ENCODE peak calls at places on chromosomes 2 and 18, in five cellular contexts. G is HCT116, M is H1, W is SK-N-SH, K is GM12878. C is an unnamed sample.

GRCh38 chr2:65049010-65049639 is 7.1 kb upstream of the CEP68 start:
- DNase-seq in G (no peak), M (no peak), W (no peak), K (no peak), C (no peak)

GRCh38 chr2:224260605-224261004 is 141.3 kb downstream of the FAM124B start:
- DNase-seq in G (no peak), M (no peak), W (no peak), K (no peak), C (no peak)

GRCh38 chr18:26002375-26002774 is 88.0 kb downstream of the SS18 start:
- DNase-seq in G (no peak), M (no peak), W (no peak), K (no peak), C (no peak)

GRCh38 chr2:23696163-23697045 is 230.5 kb downstream of the ATAD2B start:
- DNase-seq in G (no peak), M (no peak), W (no peak), K (no peak), C (no peak)

GRCh38 chr2:207468504-207468903 is 61.3 kb upstream of the CREB1 start:
- DNase-seq in G (no peak), M (no peak), W (no peak), K (no peak), C (no peak)

GRCh38 chr2:226475650-226476049 is 324.0 kb downstream of the IRS1 start:
- DNase-seq in G (peak), M (no peak), W (no peak), K (no peak), C (no peak)

GRCh38 chr2:218877891-218878290 is 2.8 kb upstream of the WNT10A start:
- DNase-seq in G (no peak), M (no peak), W (no peak), K (no peak), C (no peak)

GRCh38 chr2:16203069-16203468 is 262.7 kb downstream of the MYCN start:
- DNase-seq in G (no peak), M (no peak), W (no peak), K (no peak), C (no peak)

GRCh38 chr18:21362921-21363320 is 120.9 kb downstream of the GREB1L start:
- DNase-seq in G (no peak), M (no peak), W (no peak), K (no peak), C (no peak)

GRCh38 chr2:27831279-27832050 is 58.7 kb downstream of the RBKS start:
- DNase-seq in G (no peak), M (no peak), W (no peak), K (no peak), C (no peak)

GRCh38 chr2:220334210-220334609 is 706.8 kb downstream of the SLC4A3 start:
- DNase-seq in G (no peak), M (no peak), W (no peak), K (no peak), C (no peak)

GRCh38 chr2:219457784-219458369 is 23.2 kb downstream of the SPEG start:
- DNase-seq in G (no peak), M (no peak), W (no peak), K (no peak), C (no peak)

GRCh38 chr2:134588556-134588955 is 130.2 kb downstream of the TMEM163 start:
- DNase-seq in G (no peak), M (no peak), W (no peak), K (no peak), C (no peak)

GRCh38 chr2:186060744-186061143 is 322.1 kb downstream of the FSIP2 start:
- DNase-seq in G (no peak), M (no peak), W (peak), K (no peak), C (no peak)

GRCh38 chr2:44244135-44244871 is 31.0 kb upstream of the SLC3A1 start:
- DNase-seq in G (peak), M (no peak), W (peak), K (no peak), C (peak)

GRCh38 chr2:25672500-25673169 is 742 bp downstream of the DTNB start:
- DNase-seq in G (no peak), M (no peak), W (no peak), K (no peak), C (no peak)

GRCh38 chr2:129233751-129234406 is 745.6 kb upstream of the RAB6C start:
- DNase-seq in G (no peak), M (no peak), W (peak), K (no peak), C (peak)

GRCh38 chr2:65227035-65227470 is 578 bp upstream of the ACTR2 start:
- DNase-seq in G (no peak), M (no peak), W (no peak), K (no peak), C (no peak)

GRCh38 chr18:28248653-28249052 is 71.7 kb upstream of the CDH2 start:
- DNase-seq in G (no peak), M (no peak), W (no peak), K (no peak), C (no peak)

GRCh38 chr2:73759904-73760303 is 20.0 kb downstream of the DUSP11 start:
- DNase-seq in G (no peak), M (no peak), W (no peak), K (no peak), C (no peak)

GRCh38 chr18:8713691-8714090 is 8.3 kb downstream of the MTCL1 start:
- DNase-seq in G (no peak), M (no peak), W (no peak), K (no peak), C (no peak)

GRCh38 chr18:8717011-8717770 is 11.8 kb downstream of the MTCL1 start:
- DNase-seq in G (no peak), M (peak), W (no peak), K (no peak), C (no peak)

GRCh38 chr18:8719192-8719591 is 13.8 kb downstream of the MTCL1 start:
- DNase-seq in G (no peak), M (no peak), W (no peak), K (no peak), C (no peak)

GRCh38 chr18:8718401-8718913 is 13.1 kb downstream of the MTCL1 start:
- DNase-seq in G (no peak), M (no peak), W (no peak), K (no peak), C (no peak)

DNA sequence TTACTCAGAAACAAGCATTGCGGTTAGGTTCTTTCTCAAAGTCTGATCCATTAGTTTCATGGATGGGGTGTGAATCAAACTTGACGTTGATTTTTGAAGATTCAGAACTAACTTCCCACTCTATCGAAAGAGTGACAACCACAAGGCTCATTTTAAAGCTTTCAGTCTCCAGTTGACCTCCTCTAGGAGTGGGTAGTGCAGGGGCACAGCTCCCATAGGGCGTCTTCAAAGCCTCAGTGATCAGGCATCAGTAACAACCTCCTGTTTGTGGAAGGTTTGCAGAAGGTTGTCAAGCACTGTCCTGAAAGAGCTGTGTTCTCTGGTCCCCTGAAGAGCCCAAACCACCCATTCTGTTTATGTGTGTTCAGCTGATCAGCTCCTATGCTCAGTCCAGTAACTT is 10.2 kb downstream of the MTCL1 start:
- DNase-seq in G (no peak), M (no peak), W (no peak), K (no peak), C (no peak)
- TF ChIP-seq JUND in G (no peak), M (no peak), W (no peak), K (no peak), C (no peak)

GRCh38 chr2:209663149-209663548 is 108.5 kb upstream of the UNC80 start:
- DNase-seq in G (no peak), M (no peak), W (peak), K (no peak), C (no peak)

GRCh38 chr2:209666296-209666695 is 105.3 kb upstream of the UNC80 start:
- DNase-seq in G (no peak), M (no peak), W (no peak), K (no peak), C (no peak)

GRCh38 chr2:209662091-209662490 is 109.5 kb upstream of the UNC80 start:
- DNase-seq in G (no peak), M (no peak), W (no peak), K (no peak), C (no peak)

GRCh38 chr2:209661286-209661685 is 110.3 kb upstream of the UNC80 start:
- DNase-seq in G (no peak), M (no peak), W (peak), K (no peak), C (no peak)

GRCh38 chr2:209663666-209664065 is 108.0 kb upstream of the UNC80 start:
- DNase-seq in G (no peak), M (no peak), W (no peak), K (no peak), C (no peak)
- TF ChIP-seq JUND in G (no peak), M (no peak), W (no peak), K (no peak), C (no peak)

GRCh38 chr2:238728322-238729260 is 119.3 kb upstream of the TWIST2 start:
- DNase-seq in G (no peak), M (peak), W (peak), K (no peak), C (no peak)
- TF ChIP-seq JUND in G (no peak), M (no peak), W (peak), K (no peak), C (no peak)

GRCh38 chr18:59265246-59266018 is 7.8 kb downstream of the RAX start:
- DNase-seq in G (no peak), M (no peak), W (peak), K (no peak), C (no peak)
- TF ChIP-seq JUND in G (no peak), M (no peak), W (no peak), K (no peak), C (no peak)

DNA sequence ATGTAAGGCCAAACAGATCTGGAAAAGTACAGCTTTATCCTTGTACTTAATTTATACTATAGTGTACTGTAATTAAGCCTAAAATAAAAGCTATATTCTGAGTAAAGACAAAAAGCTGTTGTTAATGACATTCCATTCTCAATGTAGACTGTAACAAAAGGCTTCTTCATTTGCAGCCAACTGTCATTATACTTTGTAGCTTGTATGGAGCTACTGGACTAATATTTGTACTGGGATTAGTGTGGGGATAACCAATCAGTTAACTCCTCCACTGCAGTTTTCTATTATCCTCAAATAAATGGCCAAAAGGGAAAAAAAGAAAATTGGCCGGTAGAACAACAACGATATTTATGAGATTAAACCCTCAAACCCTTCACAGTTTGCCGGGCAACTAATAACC is 66.5 kb downstream of the STK39 start:
- DNase-seq in G (no peak), M (no peak), W (no peak), K (no peak), C (peak)
- TF ChIP-seq JUND in G (no peak), M (no peak), W (no peak), K (no peak), C (no peak)

C was measured in T47D.